ENCODE peak calls at places on chromosome 7, in five cellular contexts. A is stomach, P is IMR-90, N is uterus, H is right lobe of liver. R is an unnamed sample. For H3K27me3, the result is how much of the 10 kb centered on the place peaks cover.

GRCh38 chr7:22660732-22661131 is 66.3 kb upstream of the IL6 start:
- DNase-seq in A (no peak), P (no peak), N (no peak), H (no peak), R (no peak)

GRCh38 chr7:90246184-90246583 is 1.2 kb downstream of the CFAP69 start:
- DNase-seq in A (no peak), P (peak), N (no peak), H (no peak), R (no peak)

GRCh38 chr7:102991540-102992214 is 78.9 kb downstream of the LRRC17 start:
- DNase-seq in A (peak), P (peak), N (no peak), H (no peak), R (no peak)

GRCh38 chr7:45456747-45457146 is 117.4 kb upstream of the ADCY1 start:
- DNase-seq in A (no peak), P (no peak), N (no peak), H (no peak), R (no peak)

GRCh38 chr7:15199482-15199881 is 296.9 kb upstream of the DGKB start:
- DNase-seq in A (no peak), P (peak), N (no peak), H (no peak), R (no peak)

GRCh38 chr7:135165862-135166261 is 4.6 kb downstream of the CYREN start:
- DNase-seq in A (no peak), P (no peak), N (no peak), H (no peak), R (no peak)

GRCh38 chr7:64879800-64880199 is 23.3 kb upstream of the ZNF273 start:
- DNase-seq in A (peak), P (no peak), N (no peak), H (no peak), R (no peak)

GRCh38 chr7:135335628-135336139 is 102.0 kb downstream of the STRA8 start:
- DNase-seq in A (peak), P (peak), N (peak), H (peak), R (peak)

GRCh38 chr7:87574630-87575029 is 26.1 kb downstream of the ABCB1 start:
- DNase-seq in A (no peak), P (peak), N (no peak), H (no peak), R (no peak)

GRCh38 chr7:42856605-42856987 is 55.3 kb downstream of the C7orf25 start:
- DNase-seq in A (no peak), P (no peak), N (no peak), H (no peak), R (no peak)

GRCh38 chr7:157329447-157329846 is 7.4 kb upstream of the DNAJB6 start:
- DNase-seq in A (no peak), P (no peak), N (no peak), H (no peak), R (no peak)

GRCh38 chr7:98339043-98339442 is 57.6 kb downstream of the BRI3 start:
- DNase-seq in A (no peak), P (no peak), N (no peak), H (no peak), R (no peak)

GRCh38 chr7:9796241-9796640 is 1177.4 kb upstream of the PHF14 start:
- DNase-seq in A (no peak), P (no peak), N (no peak), H (no peak), R (no peak)

GRCh38 chr7:98872328-98872924 is 2.6 kb upstream of the TMEM130 start:
- DNase-seq in A (no peak), P (no peak), N (no peak), H (no peak), R (no peak)

GRCh38 chr7:6155596-6155995 is 116.8 kb downstream of the CYTH3 start:
- DNase-seq in A (no peak), P (no peak), N (no peak), H (no peak), R (no peak)

GRCh38 chr7:23467731-23468720 is 2.3 kb downstream of the IGF2BP3 start:
- DNase-seq in A (no peak), P (peak), N (no peak), H (no peak), R (no peak)

GRCh38 chr7:27364344-27364758 is 121.7 kb downstream of the EVX1 start:
- DNase-seq in A (peak), P (peak), N (peak), H (peak), R (peak)

GRCh38 chr7:43721193-43721806 is 8.0 kb downstream of the COA1 start:
- DNase-seq in A (no peak), P (peak), N (no peak), H (no peak), R (no peak)

GRCh38 chr7:11489280-11489679 is 342.7 kb downstream of the THSD7A start:
- DNase-seq in A (no peak), P (no peak), N (no peak), H (no peak), R (no peak)

GRCh38 chr7:68720722-68721121 is 877.6 kb upstream of the AUTS2 start:
- DNase-seq in A (no peak), P (peak), N (no peak), H (no peak), R (no peak)

GRCh38 chr7:94511763-94512162 is 2.2 kb downstream of the CASD1 start:
- DNase-seq in A (no peak), P (peak), N (no peak), H (no peak), R (no peak)

GRCh38 chr7:128849804-128850490 is 12.7 kb upstream of the ATP6V1F start:
- DNase-seq in A (no peak), P (no peak), N (no peak), H (no peak), R (no peak)

GRCh38 chr7:98266840-98267239 is 14.6 kb upstream of the BRI3 start:
- DNase-seq in A (no peak), P (no peak), N (no peak), H (no peak), R (no peak)

GRCh38 chr7:51660516-51660915 is 343.9 kb upstream of the COBL start:
- DNase-seq in A (no peak), P (no peak), N (no peak), H (no peak), R (no peak)

GRCh38 chr7:81767883-81768282 is 2.0 kb downstream of the HGF start:
- DNase-seq in A (no peak), P (peak), N (no peak), H (no peak), R (no peak)

GRCh38 chr7:140375808-140376730 is 22.3 kb downstream of the SLC37A3 start:
- DNase-seq in A (no peak), P (no peak), N (no peak), H (no peak), R (no peak)

GRCh38 chr7:27168265-27168947 is 3.1 kb upstream of the HOXA9 start:
- DNase-seq in A (no peak), P (no peak), N (peak), H (peak), R (no peak)

DNA sequence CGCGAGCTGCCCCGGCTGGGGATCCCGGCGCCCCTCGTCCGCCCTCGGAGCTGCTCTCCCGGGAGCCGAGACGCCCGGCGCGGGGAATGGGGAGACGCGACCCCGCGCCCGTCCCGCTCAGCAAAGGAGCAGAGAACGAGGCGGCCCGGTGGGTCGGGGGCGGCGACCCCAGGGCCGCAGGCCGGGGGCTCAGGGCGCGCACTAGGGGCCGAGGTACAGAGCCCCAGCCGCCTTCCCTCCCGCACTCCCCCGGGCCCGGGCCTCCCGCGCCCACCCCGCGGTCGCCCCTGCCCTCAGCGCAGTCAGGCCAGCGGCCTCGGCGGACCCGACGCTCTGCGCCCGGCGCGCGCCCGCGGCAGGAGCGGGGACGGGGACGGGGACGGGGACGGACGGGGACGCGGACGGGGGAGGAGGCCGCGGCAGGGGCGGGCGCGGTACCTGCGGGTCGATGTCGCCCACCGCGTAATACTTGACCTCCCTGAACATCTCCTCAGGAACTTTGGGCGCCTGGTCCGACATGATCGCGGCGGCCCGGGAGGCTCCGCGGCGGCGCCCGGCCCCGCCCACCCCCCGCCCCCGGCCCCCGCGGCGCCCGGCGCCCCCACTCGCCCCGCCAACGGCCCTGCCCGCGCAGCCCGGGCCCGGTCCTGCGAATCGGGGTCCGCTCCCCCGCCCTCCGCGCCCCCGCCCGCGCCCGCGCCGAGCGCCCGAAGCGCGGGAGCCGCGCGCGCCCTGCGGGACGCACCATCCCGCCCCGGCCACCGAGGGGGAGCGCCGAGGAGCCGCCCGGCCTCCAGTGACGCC is at the start of gene PAXIP1:
- DNase-seq in A (peak), P (peak), N (no peak), H (peak), R (peak)
- TF ChIP-seq POLR2A in A (no peak), P (no peak), N (no peak), H (no peak), R (no peak)

GRCh38 chr7:41700044-41700471 is 2.8 kb downstream of the INHBA start:
- DNase-seq in A (no peak), P (peak), N (no peak), H (no peak), R (peak)
- H3K4me3 ChIP-seq in A (peak), P (peak), N (peak), H (peak), R (peak)

DNA sequence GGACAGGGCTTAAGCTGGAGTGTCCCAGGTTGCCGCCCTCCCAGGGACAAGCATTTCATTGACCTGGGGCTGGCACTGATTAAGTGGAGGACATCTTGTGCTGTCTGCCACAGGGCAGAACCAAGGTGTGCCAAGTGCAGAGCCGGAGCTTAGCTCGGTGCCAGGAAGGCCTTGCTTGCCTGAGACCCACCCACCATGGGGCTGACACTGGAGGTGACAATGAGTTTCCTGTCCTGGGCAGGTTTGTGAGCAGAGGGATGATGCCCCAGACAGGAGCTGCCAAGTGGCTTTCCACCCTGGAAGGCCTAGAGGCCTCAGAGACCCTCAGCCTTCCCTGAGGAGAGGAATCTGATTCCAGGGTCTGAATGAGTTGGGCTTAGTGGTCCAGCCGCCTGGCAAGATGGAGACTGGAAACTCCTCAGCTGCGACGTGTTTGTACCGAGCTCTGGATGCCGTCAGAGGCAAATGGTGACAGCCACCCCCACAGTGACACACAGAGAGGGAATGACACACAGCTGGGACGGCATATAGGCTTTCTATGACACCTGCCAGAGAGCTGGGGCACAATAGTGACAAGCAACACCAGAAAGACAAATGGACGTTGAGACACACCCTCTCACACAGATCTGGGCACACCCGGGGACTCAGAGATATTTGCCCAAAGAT is 2.6 kb downstream of the ADCYAP1R1 start:
- DNase-seq in A (no peak), P (no peak), N (no peak), H (no peak), R (no peak)
- H3K27me3 ChIP-seq in A (half or more), P (under half), N (under half), H (under half), R (under half)

GRCh38 chr7:2979276-2979675 is 64.4 kb downstream of the CARD11 start:
- DNase-seq in A (no peak), P (no peak), N (no peak), H (no peak), R (no peak)
- TF ChIP-seq POLR2A in A (no peak), P (no peak), N (no peak), H (no peak), R (no peak)

GRCh38 chr7:67636363-67637355 is 640.0 kb downstream of the TYW1 start:
- DNase-seq in A (no peak), P (no peak), N (no peak), H (no peak), R (no peak)
- H3K4me3 ChIP-seq in A (no peak), P (no peak), N (no peak), H (no peak), R (no peak)

GRCh38 chr7:344608-344994 is 54.6 kb downstream of the FOXL3 start:
- DNase-seq in A (no peak), P (no peak), N (no peak), H (no peak), R (no peak)
- H3K27me3 ChIP-seq in A (under half), P (under half), N (under half), H (under half), R (under half)

GRCh38 chr7:74502216-74502891 is 48.6 kb downstream of the GTF2IRD1 start:
- DNase-seq in A (peak), P (no peak), N (peak), H (peak), R (peak)
- TF ChIP-seq POLR2A in A (no peak), P (no peak), N (no peak), H (no peak), R (no peak)

GRCh38 chr7:28688651-28689050 is 269.5 kb downstream of the TRIL start:
- DNase-seq in A (no peak), P (peak), N (no peak), H (no peak), R (no peak)

GRCh38 chr7:28686418-28686800 is 271.7 kb downstream of the TRIL start:
- DNase-seq in A (no peak), P (peak), N (peak), H (no peak), R (no peak)

GRCh38 chr7:28685291-28685659 is 272.9 kb downstream of the TRIL start:
- DNase-seq in A (no peak), P (no peak), N (peak), H (no peak), R (peak)

GRCh38 chr7:28685660-28686417 is 272.3 kb downstream of the TRIL start:
- DNase-seq in A (peak), P (peak), N (peak), H (peak), R (peak)

GRCh38 chr7:28687631-28688030 is 270.5 kb downstream of the TRIL start:
- DNase-seq in A (no peak), P (no peak), N (no peak), H (no peak), R (no peak)
- H3K4me3 ChIP-seq in A (peak), P (no peak), N (no peak), H (no peak), R (no peak)

GRCh38 chr7:1291040-1291689 is 58.5 kb downstream of the UNCX start:
- DNase-seq in A (no peak), P (no peak), N (no peak), H (peak), R (no peak)
- H3K27me3 ChIP-seq in A (half or more), P (half or more), N (under half), H (under half), R (under half)

GRCh38 chr7:17233643-17234397 is 64.6 kb upstream of the AHR start:
- DNase-seq in A (no peak), P (no peak), N (no peak), H (no peak), R (no peak)
- TF ChIP-seq POLR2A in A (no peak), P (no peak), N (no peak), H (no peak), R (no peak)

R was measured in thyroid gland.